ENCODE peak calls at places on chromosomes 2 and 18, in six cellular contexts. W is dorsolateral prefrontal cortex, H is fibroblast of lung, G is psoas muscle, M is A549, V is IMR-90. Q is an unnamed sample.
A peak's percentile ranks its signal among the peaks of the same experiment; 100 is the strongest.

GRCh38 chr2:233418761-233419625 is 64.7 kb downstream of the DGKD start:
- DNase-seq in W (no peak), H (peak; percentile 77), G (peak; percentile 89), M (peak; percentile 47), V (peak; percentile 57), Q (peak; percentile 40)

GRCh38 chr18:79983253-79983652 is 5.1 kb downstream of the TXNL4A start:
- DNase-seq in W (no peak), H (no peak), G (no peak), M (no peak), V (no peak), Q (no peak)

GRCh38 chr2:42072349-42073118 is 24.7 kb downstream of the PKDCC start:
- DNase-seq in W (no peak), H (peak; percentile 29), G (peak; percentile 95), M (no peak), V (peak; percentile 48), Q (no peak)

GRCh38 chr2:219722276-219722883 is 95.0 kb downstream of the SLC4A3 start:
- DNase-seq in W (no peak), H (peak; percentile 34), G (no peak), M (no peak), V (no peak), Q (no peak)

GRCh38 chr2:146527166-146527565 is 1317.7 kb upstream of the ACVR2A start:
- DNase-seq in W (no peak), H (peak; percentile 75), G (no peak), M (no peak), V (peak; percentile 45), Q (no peak)

GRCh38 chr2:74427551-74427950 is 6.0 kb downstream of the WDR54 start:
- DNase-seq in W (no peak), H (no peak), G (no peak), M (no peak), V (peak; percentile 25), Q (no peak)

GRCh38 chr2:99571609-99572344 is 82.0 kb upstream of the REV1 start:
- DNase-seq in W (no peak), H (peak; percentile 48), G (no peak), M (no peak), V (no peak), Q (no peak)

GRCh38 chr18:7025194-7025593 is 92.4 kb downstream of the LAMA1 start:
- DNase-seq in W (no peak), H (no peak), G (no peak), M (no peak), V (no peak), Q (no peak)

GRCh38 chr18:79206444-79206843 is 137.2 kb downstream of the ATP9B start:
- DNase-seq in W (no peak), H (no peak), G (no peak), M (no peak), V (no peak), Q (no peak)

GRCh38 chr2:184598313-184599053 is at the start of gene ZNF804A:
- DNase-seq in W (peak; percentile 69), H (peak; percentile 76), G (peak; percentile 55), M (peak; percentile 12), V (peak; percentile 52), Q (no peak)

GRCh38 chr18:51253476-51253875 is 56.0 kb upstream of the MEX3C start:
- DNase-seq in W (no peak), H (no peak), G (no peak), M (no peak), V (no peak), Q (no peak)

GRCh38 chr18:30302181-30302580 is 740.4 kb downstream of the DSC3 start:
- DNase-seq in W (no peak), H (no peak), G (no peak), M (no peak), V (no peak), Q (no peak)

GRCh38 chr2:119234021-119235019 is 10.7 kb downstream of the STEAP3 start:
- DNase-seq in W (peak; percentile 42), H (no peak), G (no peak), M (no peak), V (peak; percentile 27), Q (no peak)

GRCh38 chr2:68916226-68916625 is 36.5 kb downstream of the GKN2 start:
- DNase-seq in W (no peak), H (no peak), G (no peak), M (no peak), V (no peak), Q (no peak)

GRCh38 chr2:162582357-162582798 is 238.4 kb downstream of the GCA start:
- DNase-seq in W (no peak), H (peak; percentile 49), G (no peak), M (peak; percentile 12), V (no peak), Q (no peak)

DNA sequence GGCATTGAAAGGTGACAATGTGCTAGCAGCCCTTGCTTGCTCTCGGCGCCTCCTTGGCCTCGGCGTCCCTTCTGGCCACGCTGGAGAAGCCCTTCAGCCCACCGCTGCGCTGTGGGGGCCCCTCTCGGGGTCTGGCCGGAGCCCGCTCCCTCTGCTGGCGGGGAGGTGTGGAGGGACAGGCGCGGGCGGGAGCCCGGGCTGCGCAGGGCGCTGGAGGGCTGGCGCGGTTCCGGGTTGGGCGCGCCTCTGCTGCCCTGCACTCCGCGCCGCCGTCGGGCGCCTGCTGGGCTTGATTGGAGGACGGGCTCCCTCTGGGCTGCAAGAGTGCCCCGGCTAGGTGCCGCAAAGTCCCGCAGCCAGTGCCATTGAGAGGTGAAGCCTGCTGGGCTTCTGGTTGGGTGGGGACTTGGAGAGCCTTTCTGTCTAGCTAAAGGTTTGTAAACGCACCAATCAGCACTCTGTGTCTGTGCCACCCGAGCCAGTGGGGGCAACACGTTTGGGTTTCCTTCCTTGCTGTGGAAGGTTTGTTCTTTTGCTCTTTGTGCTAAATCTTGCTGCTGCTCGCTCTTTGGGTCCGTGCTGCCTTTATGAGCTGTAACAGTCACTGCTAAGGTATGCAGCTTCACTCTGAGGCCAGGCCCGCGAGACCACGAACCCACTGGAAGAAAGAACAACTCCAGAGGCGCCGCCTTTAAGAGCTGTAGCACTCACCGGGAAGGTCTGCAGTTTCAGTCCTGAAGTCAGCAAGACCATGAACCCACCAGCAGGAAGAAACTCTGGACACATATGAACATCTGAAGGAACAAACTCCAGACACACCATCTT is 14.8 kb upstream of the IMP4 start:
- DNase-seq in W (no peak), H (peak; percentile 84), G (no peak), M (no peak), V (peak; percentile 71), Q (no peak)
- TF ChIP-seq CTCF in W (no peak), H (no peak), G (no peak), M (no peak), V (no peak), Q (no peak)

GRCh38 chr2:202096736-202097135 is 23.7 kb downstream of the KIAA2012 start:
- DNase-seq in W (no peak), H (peak; percentile 47), G (no peak), M (no peak), V (peak; percentile 88), Q (no peak)

GRCh38 chr2:202088777-202089176 is 15.7 kb downstream of the KIAA2012 start:
- DNase-seq in W (no peak), H (no peak), G (no peak), M (no peak), V (no peak), Q (no peak)

GRCh38 chr2:202090530-202090929 is 17.5 kb downstream of the KIAA2012 start:
- DNase-seq in W (no peak), H (no peak), G (no peak), M (no peak), V (no peak), Q (no peak)

DNA sequence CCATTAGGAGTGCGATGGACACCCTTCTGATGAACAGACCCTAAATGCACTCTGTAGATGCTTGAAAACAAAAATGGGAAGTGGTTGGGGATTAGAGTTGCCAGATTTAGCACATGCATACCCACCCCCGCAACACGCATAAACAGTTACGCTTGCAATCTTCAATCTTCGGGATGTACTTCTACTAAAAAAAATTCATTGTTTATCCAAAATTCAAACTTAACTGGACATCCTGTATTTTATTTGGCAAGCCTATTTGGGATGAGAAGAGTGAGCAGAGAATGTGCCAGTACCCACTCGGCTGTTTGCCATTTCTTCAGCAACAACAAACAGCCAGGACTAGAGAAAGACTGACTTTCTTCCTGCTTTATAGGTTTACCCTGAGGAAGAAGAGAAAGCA is 18.4 kb downstream of the KIAA2012 start:
- DNase-seq in W (no peak), H (no peak), G (no peak), M (no peak), V (peak; percentile 61), Q (no peak)
- H3K4me3 ChIP-seq in W (no peak overlapping the region), H (no peak overlapping the region), G (no peak overlapping the region), M (no peak overlapping the region), V (no peak overlapping the region), Q (no peak overlapping the region)

GRCh38 chr18:36409779-36410178 is 112.3 kb downstream of the FHOD3 start:
- DNase-seq in W (no peak), H (no peak), G (no peak), M (no peak), V (no peak), Q (no peak)

GRCh38 chr18:36415606-36416005 is 118.1 kb downstream of the FHOD3 start:
- DNase-seq in W (no peak), H (peak; percentile 79), G (no peak), M (no peak), V (no peak), Q (no peak)

GRCh38 chr18:36410346-36410745 is 112.8 kb downstream of the FHOD3 start:
- DNase-seq in W (no peak), H (no peak), G (no peak), M (no peak), V (no peak), Q (no peak)

GRCh38 chr18:36411745-36412168 is 114.2 kb downstream of the FHOD3 start:
- DNase-seq in W (no peak), H (no peak), G (no peak), M (no peak), V (peak; percentile 19), Q (peak; percentile 42)

DNA sequence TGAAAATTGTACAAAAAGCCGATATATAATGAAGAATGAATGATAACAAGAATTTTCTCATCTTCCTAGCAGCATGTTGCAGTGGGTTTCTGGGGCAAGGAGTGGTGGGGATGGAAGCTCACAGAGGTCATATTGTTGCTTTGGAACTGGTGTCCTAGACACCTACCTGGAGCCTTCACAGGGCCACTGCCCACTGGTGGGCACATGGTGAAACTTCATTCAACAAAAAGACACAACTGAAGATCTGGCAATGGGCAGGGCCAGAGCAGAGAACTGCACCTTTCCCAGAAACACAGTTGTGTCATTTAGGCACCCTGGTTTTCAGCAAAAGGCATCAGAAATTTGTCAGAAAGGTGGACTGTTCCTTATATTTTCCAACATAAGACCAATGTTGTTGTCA is 115.3 kb downstream of the FHOD3 start:
- DNase-seq in W (no peak), H (no peak), G (no peak), M (peak; percentile 4), V (no peak), Q (no peak)
- TF ChIP-seq CTCF in W (no peak), H (peak; percentile 16), G (peak; percentile 20), M (no peak), V (peak; percentile 32), Q (peak; percentile 50)

DNA sequence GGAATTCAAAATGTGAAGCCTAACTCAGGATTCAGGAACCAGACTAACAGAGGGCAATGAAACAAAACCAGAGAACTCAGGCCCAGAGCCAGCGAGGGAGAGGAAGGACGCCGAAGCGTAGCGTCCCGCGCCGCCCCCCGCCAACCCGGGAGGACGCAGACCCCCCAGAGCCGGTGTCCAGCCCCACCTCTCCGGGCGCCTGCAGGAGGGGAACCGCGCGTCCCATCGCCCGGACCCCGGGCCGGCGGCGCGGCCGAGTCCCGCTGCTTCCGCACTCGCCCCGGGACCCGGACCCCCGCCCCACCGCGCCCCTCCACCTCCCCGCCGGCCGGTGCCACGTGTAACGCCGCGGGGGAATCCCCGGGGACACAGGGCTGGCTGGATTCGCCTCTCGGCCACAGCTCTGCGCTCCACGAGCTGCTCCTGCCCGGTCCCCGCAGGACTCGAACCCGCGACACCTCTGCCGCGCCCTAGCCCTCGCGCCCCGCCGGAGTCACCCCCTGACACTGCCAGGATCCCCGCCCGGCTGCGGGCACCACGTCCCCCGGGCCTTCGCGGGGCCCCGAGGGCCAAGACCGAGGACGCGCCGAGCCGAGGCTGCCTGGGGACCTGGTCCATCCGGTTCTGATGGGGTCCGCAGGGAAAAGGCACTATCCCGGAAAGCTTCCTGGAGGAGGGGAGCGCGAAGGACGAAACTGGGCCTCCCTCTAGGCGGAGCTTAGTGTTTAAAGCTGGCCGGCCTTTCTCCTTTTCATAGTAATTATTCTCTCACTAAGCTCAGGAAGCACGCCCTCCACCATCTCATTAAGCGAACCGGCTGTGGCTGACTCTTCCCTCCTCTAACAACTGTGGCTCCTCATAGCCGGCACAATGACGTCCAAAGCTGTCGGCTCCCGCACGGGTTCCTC is 40.4 kb upstream of the FAM124B start:
- DNase-seq in W (no peak), H (peak; percentile 40), G (peak; percentile 61), M (no peak), V (no peak), Q (no peak)
- H3K4me3 ChIP-seq in W (peak overlapping the region; percentile 45), H (peak overlapping the region; percentile 56), G (peak overlapping the region; percentile 71), M (peak overlapping the region; percentile 63), V (peak overlapping the region; percentile 64), Q (peak overlapping the region; percentile 46)

Q was measured in HFF-Myc.